ENCODE peak calls at places on chromosome 20, in ten cellular contexts. One of them, this sample, is unnamed.
A peak's percentile ranks its signal among the peaks of the same experiment; 100 is the strongest.

GRCh38 chr20:41001497-41001896 is 27.1 kb upstream of the TOP1 start:
- DNase-seq in non-pigmented ciliary epithelial cell: no peak
- DNase-seq in ecto neural progenitor cell: no peak
- DNase-seq in cardiac muscle cell: peak; percentile 58
- DNase-seq in pancreas: no peak
- DNase-seq in putamen: no peak
- DNase-seq in AG09309: no peak
- DNase-seq in left cardiac atrium: no peak
- DNase-seq in SHP77: no peak
- DNase-seq in stimulated activated CD4-positive, alpha-beta T cell treated with anti-CD3 and anti-CD28 coated beads, Interleukin-2, amount 100 ng/mL, for 48 hours: no peak
- DNase-seq in this sample: no peak

GRCh38 chr20:49751397-49751735 is 37.7 kb upstream of the B4GALT5 start:
- DNase-seq in SHP77: no peak
- DNase-seq in left cardiac atrium: no peak
- DNase-seq in non-pigmented ciliary epithelial cell: no peak
- DNase-seq in pancreas: no peak
- DNase-seq in ecto neural progenitor cell: no peak
- DNase-seq in AG09309: no peak
- DNase-seq in stimulated activated CD4-positive, alpha-beta T cell treated with anti-CD3 and anti-CD28 coated beads, Interleukin-2, amount 100 ng/mL, for 48 hours: no peak
- DNase-seq in putamen: no peak
- DNase-seq in cardiac muscle cell: peak; percentile 30
- DNase-seq in this sample: no peak

GRCh38 chr20:5719861-5720401 is 30.3 kb upstream of the SHLD1 start:
- DNase-seq in left cardiac atrium: no peak
- DNase-seq in putamen: no peak
- DNase-seq in SHP77: no peak
- DNase-seq in cardiac muscle cell: peak; percentile 59
- DNase-seq in pancreas: no peak
- DNase-seq in AG09309: no peak
- DNase-seq in ecto neural progenitor cell: no peak
- DNase-seq in stimulated activated CD4-positive, alpha-beta T cell treated with anti-CD3 and anti-CD28 coated beads, Interleukin-2, amount 100 ng/mL, for 48 hours: no peak
- DNase-seq in non-pigmented ciliary epithelial cell: no peak
- DNase-seq in this sample: no peak

GRCh38 chr20:47610247-47610944 is 108.7 kb downstream of the NCOA3 start:
- DNase-seq in SHP77: no peak
- DNase-seq in AG09309: peak; percentile 47
- DNase-seq in ecto neural progenitor cell: no peak
- DNase-seq in left cardiac atrium: peak; percentile 79
- DNase-seq in stimulated activated CD4-positive, alpha-beta T cell treated with anti-CD3 and anti-CD28 coated beads, Interleukin-2, amount 100 ng/mL, for 48 hours: peak; percentile 50
- DNase-seq in non-pigmented ciliary epithelial cell: peak; percentile 79
- DNase-seq in pancreas: no peak
- DNase-seq in cardiac muscle cell: peak; percentile 85
- DNase-seq in putamen: no peak
- DNase-seq in this sample: peak; percentile 71

GRCh38 chr20:35303735-35304431 is 11.7 kb upstream of the FAM83C start:
- DNase-seq in AG09309: peak; percentile 62
- DNase-seq in SHP77: peak; percentile 83
- DNase-seq in putamen: peak; percentile 63
- DNase-seq in pancreas: peak; percentile 86
- DNase-seq in left cardiac atrium: peak; percentile 78
- DNase-seq in stimulated activated CD4-positive, alpha-beta T cell treated with anti-CD3 and anti-CD28 coated beads, Interleukin-2, amount 100 ng/mL, for 48 hours: peak; percentile 88
- DNase-seq in cardiac muscle cell: peak; percentile 91
- DNase-seq in ecto neural progenitor cell: peak; percentile 87
- DNase-seq in non-pigmented ciliary epithelial cell: peak; percentile 74
- DNase-seq in this sample: peak; percentile 79

GRCh38 chr20:2178328-2179232 is 77.0 kb downstream of the STK35 start:
- DNase-seq in ecto neural progenitor cell: no peak
- DNase-seq in cardiac muscle cell: peak; percentile 67
- DNase-seq in left cardiac atrium: no peak
- DNase-seq in stimulated activated CD4-positive, alpha-beta T cell treated with anti-CD3 and anti-CD28 coated beads, Interleukin-2, amount 100 ng/mL, for 48 hours: no peak
- DNase-seq in SHP77: no peak
- DNase-seq in putamen: no peak
- DNase-seq in AG09309: no peak
- DNase-seq in pancreas: no peak
- DNase-seq in non-pigmented ciliary epithelial cell: no peak
- DNase-seq in this sample: no peak

GRCh38 chr20:6420336-6420735 is 297.5 kb upstream of the FERMT1 start:
- DNase-seq in SHP77: no peak
- DNase-seq in cardiac muscle cell: peak; percentile 48
- DNase-seq in left cardiac atrium: no peak
- DNase-seq in ecto neural progenitor cell: no peak
- DNase-seq in stimulated activated CD4-positive, alpha-beta T cell treated with anti-CD3 and anti-CD28 coated beads, Interleukin-2, amount 100 ng/mL, for 48 hours: no peak
- DNase-seq in AG09309: no peak
- DNase-seq in putamen: no peak
- DNase-seq in non-pigmented ciliary epithelial cell: no peak
- DNase-seq in pancreas: no peak
- DNase-seq in this sample: no peak

GRCh38 chr20:48203252-48203651 is 418.0 kb upstream of the SULF2 start:
- DNase-seq in ecto neural progenitor cell: no peak
- DNase-seq in left cardiac atrium: no peak
- DNase-seq in putamen: no peak
- DNase-seq in non-pigmented ciliary epithelial cell: no peak
- DNase-seq in SHP77: no peak
- DNase-seq in pancreas: no peak
- DNase-seq in cardiac muscle cell: no peak
- DNase-seq in stimulated activated CD4-positive, alpha-beta T cell treated with anti-CD3 and anti-CD28 coated beads, Interleukin-2, amount 100 ng/mL, for 48 hours: no peak
- DNase-seq in AG09309: no peak
- DNase-seq in this sample: no peak

GRCh38 chr20:53390780-53391179 is 202.9 kb downstream of the ZNF217 start:
- DNase-seq in AG09309: no peak
- DNase-seq in SHP77: no peak
- DNase-seq in putamen: no peak
- DNase-seq in pancreas: no peak
- DNase-seq in cardiac muscle cell: no peak
- DNase-seq in left cardiac atrium: no peak
- DNase-seq in stimulated activated CD4-positive, alpha-beta T cell treated with anti-CD3 and anti-CD28 coated beads, Interleukin-2, amount 100 ng/mL, for 48 hours: no peak
- DNase-seq in ecto neural progenitor cell: no peak
- DNase-seq in non-pigmented ciliary epithelial cell: no peak
- DNase-seq in this sample: no peak

GRCh38 chr20:10883166-10883565 is 209.4 kb upstream of the JAG1 start:
- DNase-seq in SHP77: no peak
- DNase-seq in ecto neural progenitor cell: no peak
- DNase-seq in stimulated activated CD4-positive, alpha-beta T cell treated with anti-CD3 and anti-CD28 coated beads, Interleukin-2, amount 100 ng/mL, for 48 hours: no peak
- DNase-seq in left cardiac atrium: no peak
- DNase-seq in putamen: no peak
- DNase-seq in AG09309: no peak
- DNase-seq in cardiac muscle cell: no peak
- DNase-seq in non-pigmented ciliary epithelial cell: no peak
- DNase-seq in pancreas: no peak
- DNase-seq in this sample: no peak

GRCh38 chr20:59880198-59880597 is 53.2 kb downstream of the SYCP2 start:
- DNase-seq in SHP77: no peak
- DNase-seq in AG09309: no peak
- DNase-seq in putamen: no peak
- DNase-seq in cardiac muscle cell: no peak
- DNase-seq in pancreas: no peak
- DNase-seq in left cardiac atrium: no peak
- DNase-seq in ecto neural progenitor cell: no peak
- DNase-seq in stimulated activated CD4-positive, alpha-beta T cell treated with anti-CD3 and anti-CD28 coated beads, Interleukin-2, amount 100 ng/mL, for 48 hours: no peak
- DNase-seq in non-pigmented ciliary epithelial cell: no peak
- DNase-seq in this sample: no peak

GRCh38 chr20:16952965-16953364 is 204.8 kb downstream of the OTOR start:
- DNase-seq in stimulated activated CD4-positive, alpha-beta T cell treated with anti-CD3 and anti-CD28 coated beads, Interleukin-2, amount 100 ng/mL, for 48 hours: no peak
- DNase-seq in SHP77: no peak
- DNase-seq in pancreas: no peak
- DNase-seq in AG09309: no peak
- DNase-seq in putamen: peak; percentile 9
- DNase-seq in cardiac muscle cell: no peak
- DNase-seq in non-pigmented ciliary epithelial cell: no peak
- DNase-seq in left cardiac atrium: no peak
- DNase-seq in ecto neural progenitor cell: no peak
- DNase-seq in this sample: no peak